ENCODE peak calls at places on chromosome 14, in six cellular contexts. W is cardiac fibroblast; K is fibroblast of pulmonary artery; S is effector memory CD4-positive, alpha-beta T cell; Y is choroid plexus epithelial cell; H is astrocyte of the cerebellum. D is an unnamed sample.

GRCh38 chr14:36975834-36976233 is 196.6 kb downstream of the SLC25A21 start:
- DNase-seq in K (no peak), H (no peak), W (peak; percentile 23), S (no peak), Y (peak; percentile 58), D (no peak)

GRCh38 chr14:61527325-61528100 is 167.8 kb upstream of the HIF1A start:
- DNase-seq in Y (peak; percentile 91), W (peak; percentile 90), H (no peak), S (no peak), K (peak; percentile 89), D (peak; percentile 59)

GRCh38 chr14:70097576-70098256 is 91.0 kb downstream of the SLC8A3 start:
- DNase-seq in S (no peak), K (no peak), Y (no peak), H (no peak), W (no peak), D (no peak)

GRCh38 chr14:65213316-65213715 is 111.0 kb upstream of the MAX start:
- DNase-seq in K (no peak), Y (peak; percentile 51), S (no peak), H (no peak), W (no peak), D (peak; percentile 27)

GRCh38 chr14:52015411-52016030 is 26.2 kb downstream of the RTRAF start:
- DNase-seq in S (no peak), W (peak; percentile 48), K (no peak), H (no peak), Y (peak; percentile 65), D (no peak)

GRCh38 chr14:30243157-30243556 is 315.5 kb upstream of the PRKD1 start:
- DNase-seq in K (no peak), W (no peak), S (no peak), H (no peak), Y (no peak), D (no peak)

GRCh38 chr14:99690636-99691035 is 6.5 kb downstream of the CYP46A1 start:
- DNase-seq in H (no peak), W (no peak), S (no peak), K (no peak), Y (no peak), D (no peak)

GRCh38 chr14:50085570-50086315 is 30.6 kb downstream of the VCPKMT start:
- DNase-seq in W (peak; percentile 79), S (no peak), K (peak; percentile 35), H (no peak), Y (peak; percentile 38), D (peak; percentile 27)

GRCh38 chr14:32087173-32087861 is 10.2 kb downstream of the ARHGAP5 start:
- DNase-seq in S (no peak), W (peak; percentile 59), H (peak; percentile 86), K (peak; percentile 53), Y (peak; percentile 93), D (peak; percentile 33)

GRCh38 chr14:103697196-103697595 is 18.1 kb downstream of the XRCC3 start:
- DNase-seq in S (no peak), W (no peak), Y (no peak), K (no peak), H (no peak), D (no peak)

GRCh38 chr14:103694572-103695026 is 20.7 kb downstream of the XRCC3 start:
- DNase-seq in H (no peak), K (no peak), Y (no peak), W (no peak), S (no peak), D (no peak)

GRCh38 chr14:103696466-103697071 is 18.7 kb downstream of the XRCC3 start:
- DNase-seq in H (peak; percentile 11), W (peak; percentile 44), Y (peak; percentile 91), K (peak; percentile 45), S (no peak), D (peak; percentile 51)

GRCh38 chr14:103696027-103696402 is 19.2 kb downstream of the XRCC3 start:
- DNase-seq in H (no peak), K (no peak), Y (no peak), W (no peak), S (no peak), D (no peak)

DNA sequence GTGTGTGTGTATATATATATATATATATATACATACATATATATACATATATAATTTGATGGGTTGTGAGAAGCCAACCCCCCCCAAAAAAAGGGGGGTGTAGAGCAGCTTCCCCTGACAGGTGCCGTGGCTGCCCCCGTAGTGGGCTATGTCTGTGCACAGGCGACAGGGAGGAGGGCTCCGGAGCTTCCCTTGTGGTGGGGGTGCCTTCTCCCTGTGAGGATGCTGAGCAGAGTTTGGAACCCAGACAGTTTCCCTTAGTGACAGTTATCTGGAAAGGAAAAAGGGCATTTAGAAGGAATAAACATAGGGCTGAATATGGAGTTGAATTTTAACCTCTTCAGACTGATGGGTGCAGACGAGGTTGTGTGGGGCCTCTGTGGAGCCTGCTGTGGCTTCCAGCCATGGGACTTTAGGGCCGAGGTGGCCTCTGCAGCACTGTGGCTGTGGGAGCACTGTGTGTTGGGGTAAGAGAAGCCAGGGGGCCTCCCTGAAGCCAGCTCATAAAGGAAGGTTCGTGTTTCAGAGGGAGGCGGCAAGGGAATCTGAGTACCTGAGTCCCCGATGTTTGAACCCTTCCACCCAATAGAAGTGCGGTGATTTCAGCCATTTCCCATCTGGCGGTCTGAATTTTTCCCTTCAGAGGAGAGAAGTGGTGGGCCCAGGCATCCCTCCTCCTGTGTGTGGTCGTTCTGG is 19.8 kb downstream of the XRCC3 start:
- DNase-seq in K (no peak), Y (no peak), H (no peak), S (no peak), W (no peak), D (no peak)
- H3K4me3 ChIP-seq in K (no peak overlapping the region), Y (no peak overlapping the region), H (no peak overlapping the region), S (no peak overlapping the region), W (no peak overlapping the region), D (no peak overlapping the region)

DNA sequence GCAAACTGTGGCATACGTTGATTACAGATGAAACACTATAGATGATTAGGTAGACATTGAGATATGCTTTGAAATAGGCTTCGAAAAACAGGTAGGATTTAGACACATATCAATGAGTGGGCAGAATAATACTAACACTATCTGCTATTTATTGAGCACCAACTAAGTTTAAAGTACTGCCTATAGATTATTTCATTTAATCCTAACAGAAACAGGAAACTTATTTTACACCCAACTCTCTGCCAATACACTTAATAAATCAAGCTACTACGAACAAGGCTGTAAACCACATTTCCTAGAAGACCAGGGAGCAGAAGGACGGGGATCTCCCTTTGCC is 363 bp upstream of the VRK1 start:
- DNase-seq in K (no peak), W (no peak), Y (no peak), H (no peak), S (no peak), D (no peak)
- H3K4me3 ChIP-seq in K (no peak overlapping the region), W (no peak overlapping the region), Y (no peak overlapping the region), H (peak overlapping the region; percentile 87), S (peak overlapping the region; percentile 74), D (peak overlapping the region; percentile 26)

DNA sequence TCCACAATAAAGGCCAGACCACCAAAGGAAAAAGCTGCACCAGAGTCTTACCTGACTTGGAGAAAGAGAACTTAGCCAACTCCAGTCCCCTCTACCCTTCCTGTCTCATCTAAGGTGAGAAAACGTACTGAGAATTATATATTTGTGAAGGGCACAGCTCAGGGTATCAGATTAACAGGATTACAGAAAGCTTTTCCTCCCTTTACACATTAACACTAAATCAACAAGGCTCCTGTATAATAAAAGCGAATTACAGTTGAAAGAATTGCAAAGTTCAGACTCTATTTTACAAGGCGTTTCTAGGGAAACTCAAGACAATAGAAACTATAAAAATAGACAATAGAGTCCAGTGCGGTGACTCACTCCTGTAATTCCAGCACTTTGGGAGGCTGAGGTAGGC is 82.7 kb upstream of the RPL10L start:
- DNase-seq in W (no peak), K (no peak), Y (no peak), S (no peak), H (no peak), D (no peak)
- H3K4me3 ChIP-seq in W (no peak overlapping the region), K (no peak overlapping the region), Y (no peak overlapping the region), S (no peak overlapping the region), H (no peak overlapping the region), D (no peak overlapping the region)

GRCh38 chr14:103090481-103091020 is 4.0 kb upstream of the EXOC3L4 start:
- DNase-seq in Y (no peak), H (no peak), S (no peak), K (no peak), W (no peak), D (no peak)

GRCh38 chr14:103093856-103094405 is 594 bp upstream of the EXOC3L4 start:
- DNase-seq in H (no peak), K (no peak), W (no peak), S (no peak), Y (no peak), D (no peak)

GRCh38 chr14:103089386-103090335 is 4.9 kb upstream of the EXOC3L4 start:
- DNase-seq in K (no peak), H (no peak), Y (no peak), W (no peak), S (no peak), D (no peak)

GRCh38 chr14:103091041-103091882 is 3.3 kb upstream of the EXOC3L4 start:
- DNase-seq in K (peak; percentile 27), Y (peak; percentile 53), S (peak; percentile 64), H (no peak), W (no peak), D (peak; percentile 14)

DNA sequence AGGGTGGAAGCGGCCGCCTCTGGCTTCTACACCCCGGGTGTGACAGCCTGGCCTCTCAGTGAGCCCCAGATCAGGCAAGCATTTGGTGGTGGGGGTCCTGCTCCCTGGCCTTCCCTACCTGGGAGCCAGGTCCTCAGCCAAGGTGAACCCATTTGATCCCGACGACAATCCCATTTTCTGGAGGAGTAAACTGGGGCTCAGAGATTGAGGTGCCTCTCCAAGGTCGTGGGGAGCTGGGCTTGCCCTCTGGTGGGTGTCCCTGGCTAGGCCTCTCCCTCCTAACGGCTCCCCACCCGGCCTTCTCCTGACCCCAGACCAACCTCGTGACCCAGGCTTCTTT is 2.7 kb upstream of the EXOC3L4 start:
- DNase-seq in Y (no peak), S (no peak), H (no peak), K (no peak), W (no peak), D (no peak)
- H3K4me3 ChIP-seq in Y (peak overlapping the region; percentile 24), S (peak overlapping the region; percentile 32), H (no peak overlapping the region), K (no peak overlapping the region), W (peak overlapping the region; percentile 40), D (no peak overlapping the region)

GRCh38 chr14:28759658-28760313 is 6.8 kb upstream of the FOXG1 start:
- DNase-seq in Y (no peak), S (no peak), W (no peak), H (no peak), K (no peak), D (no peak)
- H3K4me3 ChIP-seq in Y (no peak overlapping the region), S (no peak overlapping the region), W (no peak overlapping the region), H (peak overlapping the region; percentile 17), K (no peak overlapping the region), D (no peak overlapping the region)

GRCh38 chr14:67514203-67514607 is 18.9 kb upstream of the PLEKHH1 start:
- DNase-seq in W (no peak), S (no peak), H (no peak), Y (no peak), K (no peak), D (peak; percentile 16)

GRCh38 chr14:67516679-67517078 is 16.4 kb upstream of the PLEKHH1 start:
- DNase-seq in S (no peak), Y (no peak), K (no peak), H (no peak), W (no peak), D (no peak)

GRCh38 chr14:67514650-67515385 is 18.3 kb upstream of the PLEKHH1 start:
- DNase-seq in S (peak; percentile 19), H (no peak), W (peak; percentile 21), K (peak; percentile 17), Y (peak; percentile 45), D (peak; percentile 40)

GRCh38 chr14:67517083-67517482 is 16.0 kb upstream of the PLEKHH1 start:
- DNase-seq in S (no peak), Y (peak; percentile 23), W (peak; percentile 26), H (no peak), K (peak; percentile 22), D (peak; percentile 52)

GRCh38 chr14:67515386-67516079 is 17.6 kb upstream of the PLEKHH1 start:
- DNase-seq in S (no peak), K (peak; percentile 10), Y (no peak), H (no peak), W (no peak), D (no peak)
- H3K4me3 ChIP-seq in S (peak overlapping the region; percentile 85), K (peak overlapping the region; percentile 63), Y (peak overlapping the region; percentile 73), H (peak overlapping the region; percentile 60), W (peak overlapping the region; percentile 72), D (peak overlapping the region; percentile 75)

GRCh38 chr14:75427126-75427481 is 718 bp upstream of the JDP2 start:
- DNase-seq in H (no peak), Y (no peak), W (no peak), K (no peak), S (no peak), D (no peak)
- H3K4me3 ChIP-seq in H (peak overlapping the region; percentile 70), Y (peak overlapping the region; percentile 74), W (peak overlapping the region; percentile 74), K (peak overlapping the region; percentile 75), S (peak overlapping the region; percentile 61), D (peak overlapping the region; percentile 80)

D was measured in fibroblast of the aortic adventitia.